ENCODE peak calls at places on chromosomes 3 and 15, in nine cellular contexts. U is right lobe of liver, D is IMR-90, Q is heart left ventricle, G is uterus, W is GM12878, Y is stomach, I is Peyer's patch, E is erythroblast. K is an unnamed sample.

GRCh38 chr15:85010472-85011209 is 29.0 kb downstream of the PDE8A start:
- DNase-seq in U (no peak), D (no peak), Q (no peak), G (no peak), W (no peak), Y (no peak), I (no peak), E (no peak), K (no peak)

GRCh38 chr15:67307156-67307555 is 52.6 kb downstream of the IQCH start:
- DNase-seq in U (no peak), D (peak; percentile 63), Q (no peak), G (no peak), W (no peak), Y (no peak), I (no peak), E (no peak), K (no peak)

GRCh38 chr15:55683366-55683765 is 59.6 kb downstream of the PRTG start:
- DNase-seq in U (no peak), D (peak; percentile 21), Q (no peak), G (no peak), W (no peak), Y (no peak), I (no peak), E (no peak), K (no peak)

GRCh38 chr3:108345492-108346205 is 49.3 kb downstream of the HHLA2 start:
- DNase-seq in U (no peak), D (peak; percentile 15), Q (no peak), G (no peak), W (no peak), Y (no peak), I (no peak), E (no peak), K (no peak)

GRCh38 chr3:153284282-153284938 is 122.4 kb downstream of the RAP2B start:
- DNase-seq in U (no peak), D (peak; percentile 96), Q (no peak), G (peak; percentile 59), W (peak; percentile 12), Y (no peak), I (no peak), E (peak; percentile 30), K (no peak)

GRCh38 chr3:58492385-58492970 is 582 bp downstream of the KCTD6 start:
- DNase-seq in U (no peak), D (no peak), Q (no peak), G (no peak), W (no peak), Y (no peak), I (peak; percentile 35), E (peak; percentile 47), K (peak; percentile 35)

GRCh38 chr3:177193706-177194268 is 3.5 kb downstream of the TBL1XR1 start:
- DNase-seq in U (no peak), D (no peak), Q (no peak), G (no peak), W (no peak), Y (no peak), I (no peak), E (no peak), K (no peak)

GRCh38 chr3:15942462-15942861 is 144.7 kb upstream of the ANKRD28 start:
- DNase-seq in U (no peak), D (no peak), Q (no peak), G (no peak), W (no peak), Y (no peak), I (no peak), E (no peak), K (no peak)

DNA sequence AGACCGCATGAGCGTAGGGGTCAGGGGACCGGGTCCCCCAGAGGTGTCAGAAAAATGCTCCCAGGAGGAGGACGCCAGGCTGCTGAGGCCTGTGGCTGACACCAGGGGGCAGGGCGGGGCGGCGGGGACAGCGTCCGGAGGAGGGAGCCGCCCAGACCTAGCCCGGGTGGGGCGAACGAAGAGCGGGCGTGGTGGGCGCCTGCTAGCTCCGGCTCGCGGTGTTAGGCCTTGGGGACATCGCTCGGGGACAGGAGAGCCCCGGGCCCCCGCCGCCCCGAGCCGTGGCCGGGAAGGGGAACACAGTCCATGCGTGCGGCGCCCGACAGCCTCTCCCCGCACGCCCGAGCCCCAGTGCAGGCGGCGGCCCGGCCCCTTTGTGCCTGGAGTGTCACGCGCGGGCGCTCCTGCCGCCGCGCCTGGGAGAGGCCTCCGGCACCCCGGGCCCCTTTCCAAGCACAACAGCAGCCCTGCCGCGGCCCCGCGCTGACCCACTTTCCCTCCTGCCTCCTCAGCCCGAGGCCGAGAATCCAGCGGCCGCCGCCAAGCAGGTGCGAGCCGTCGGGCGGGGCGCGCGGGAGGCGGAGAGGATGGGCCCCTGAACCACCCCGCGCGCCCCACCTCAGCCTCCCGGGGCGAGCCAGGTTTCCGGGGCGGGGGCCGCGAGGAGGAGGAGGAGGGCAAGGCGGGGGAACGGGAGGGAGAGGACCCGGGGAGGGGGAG is 111.0 kb upstream of the KLF13 start:
- DNase-seq in U (peak; percentile 92), D (no peak), Q (peak; percentile 95), G (peak; percentile 69), W (no peak), Y (peak; percentile 90), I (peak; percentile 84), E (peak; percentile 90), K (peak; percentile 96)
- TF ChIP-seq POLR2A in U (peak; percentile 68), D (no peak), Q (peak; percentile 36), G (peak; percentile 42), W (peak; percentile 71), Y (no peak), I (peak; percentile 59), E (peak; percentile 51), K (no peak)

GRCh38 chr3:184813357-184813756 is 1.4 kb downstream of the VPS8 start:
- DNase-seq in U (no peak), D (no peak), Q (no peak), G (no peak), W (no peak), Y (no peak), I (no peak), E (no peak), K (no peak)

GRCh38 chr3:184811034-184811433 is 932 bp upstream of the VPS8 start:
- DNase-seq in U (no peak), D (no peak), Q (no peak), G (no peak), W (no peak), Y (no peak), I (no peak), E (no peak), K (no peak)

GRCh38 chr3:184812845-184813157 is 835 bp downstream of the VPS8 start:
- DNase-seq in U (no peak), D (no peak), Q (no peak), G (no peak), W (no peak), Y (no peak), I (no peak), E (no peak), K (no peak)

GRCh38 chr3:184811663-184811998 is 335 bp upstream of the VPS8 start:
- DNase-seq in U (no peak), D (no peak), Q (no peak), G (no peak), W (no peak), Y (no peak), I (no peak), E (no peak), K (no peak)

GRCh38 chr3:184811999-184812844 is at the start of gene VPS8:
- DNase-seq in U (peak; percentile 97), D (peak; percentile 93), Q (peak; percentile 98), G (peak; percentile 96), W (peak; percentile 91), Y (peak; percentile 97), I (peak; percentile 96), E (peak; percentile 97), K (peak; percentile 96)
- TF ChIP-seq POLR2A in U (peak; percentile 73), D (peak; percentile 72), Q (peak; percentile 89), G (peak; percentile 78), W (peak; percentile 93), Y (peak; percentile 65), I (peak; percentile 65), E (peak; percentile 79), K (peak; percentile 85)

GRCh38 chr15:91947370-91947769 is 93.9 kb downstream of the SLCO3A1 start:
- DNase-seq in U (no peak), D (no peak), Q (no peak), G (no peak), W (no peak), Y (no peak), I (no peak), E (no peak), K (no peak)

GRCh38 chr15:91948001-91948608 is 94.6 kb downstream of the SLCO3A1 start:
- DNase-seq in U (no peak), D (peak; percentile 73), Q (no peak), G (no peak), W (no peak), Y (peak; percentile 29), I (no peak), E (no peak), K (peak; percentile 49)

GRCh38 chr15:91946075-91946474 is 92.6 kb downstream of the SLCO3A1 start:
- DNase-seq in U (peak; percentile 52), D (no peak), Q (no peak), G (no peak), W (no peak), Y (no peak), I (no peak), E (no peak), K (peak; percentile 50)

GRCh38 chr15:91945385-91945784 is 91.9 kb downstream of the SLCO3A1 start:
- DNase-seq in U (no peak), D (no peak), Q (no peak), G (no peak), W (no peak), Y (no peak), I (no peak), E (no peak), K (no peak)

DNA sequence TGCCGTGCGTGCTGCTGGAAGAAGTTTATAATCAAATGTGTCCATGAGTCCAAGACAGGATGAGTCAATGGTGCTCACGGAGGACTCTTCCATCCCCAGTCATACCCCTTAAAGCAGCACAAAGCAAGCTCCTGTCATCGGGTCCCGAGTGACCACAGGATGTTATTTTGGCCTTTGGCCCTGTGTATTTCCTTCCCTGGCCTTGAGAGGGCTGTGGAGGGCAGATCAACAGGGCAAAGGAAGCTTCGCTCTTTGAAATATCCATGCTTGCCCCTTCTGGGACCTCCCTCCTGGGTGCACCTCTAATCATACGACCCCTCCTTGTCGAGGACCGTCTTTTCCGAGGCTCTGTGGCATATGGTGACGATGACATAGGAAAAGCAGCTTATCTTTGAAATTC is 93.4 kb downstream of the SLCO3A1 start:
- DNase-seq in U (no peak), D (no peak), Q (no peak), G (no peak), W (no peak), Y (no peak), I (no peak), E (no peak), K (no peak)
- TF ChIP-seq POLR2A in U (no peak), D (no peak), Q (no peak), G (no peak), W (no peak), Y (no peak), I (no peak), E (no peak), K (no peak)

DNA sequence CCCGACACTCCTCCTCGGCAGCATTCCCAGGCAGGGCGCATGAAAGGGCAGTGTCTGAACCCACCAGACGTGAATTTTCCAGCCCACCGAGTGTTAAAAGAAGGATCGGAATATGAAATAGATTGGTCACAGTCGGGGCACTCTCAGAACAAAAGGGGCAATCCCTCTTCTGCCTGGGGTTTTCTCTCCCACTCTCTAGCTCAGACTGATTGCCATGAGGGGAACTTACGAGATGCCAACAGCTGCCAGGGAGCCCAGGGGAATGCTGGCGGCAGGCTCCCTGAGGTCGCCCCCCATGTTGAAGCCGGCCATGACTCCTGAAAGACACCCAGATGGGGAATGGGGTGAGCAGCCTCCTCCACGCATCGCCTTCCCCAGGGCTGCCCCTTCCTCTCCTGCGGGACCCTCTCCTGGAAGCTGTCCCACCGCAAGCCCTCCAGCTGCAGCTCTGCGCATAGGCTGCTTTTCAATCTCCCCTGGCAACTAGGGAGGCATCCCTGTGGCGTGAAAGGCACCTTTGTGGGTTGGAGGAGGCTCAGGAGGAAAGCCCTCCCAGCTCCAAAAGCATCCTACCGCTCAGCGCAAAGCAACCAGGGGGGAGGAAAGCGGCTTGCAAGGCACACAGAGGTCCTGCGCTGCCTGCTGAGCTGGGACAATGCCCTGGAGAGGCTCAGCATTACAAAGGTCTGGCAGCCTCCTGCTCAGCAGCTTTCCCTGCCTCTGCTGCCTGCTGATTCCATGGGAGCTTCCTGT is 64.7 kb upstream of the HEG1 start:
- DNase-seq in U (no peak), D (no peak), Q (no peak), G (no peak), W (no peak), Y (no peak), I (no peak), E (no peak), K (peak; percentile 64)
- TF ChIP-seq POLR2A in U (no peak), D (no peak), Q (no peak), G (no peak), W (no peak), Y (no peak), I (no peak), E (no peak), K (no peak)

K was measured in thyroid gland.